ENCODE peak calls at places on chromosome 16, in four cellular contexts. T is uterus, G is thoracic aorta, Q is foreskin fibroblast. R is an unnamed sample.

GRCh38 chr16:9647981-9648701 is 534.1 kb downstream of the GRIN2A start:
- DNase-seq in T (no peak), G (no peak), Q (peak), R (peak)

GRCh38 chr16:56849690-56850680 is 15.0 kb upstream of the SLC12A3 start:
- DNase-seq in T (no peak), G (no peak), Q (no peak), R (no peak)

GRCh38 chr16:69619514-69619913 is 53.7 kb downstream of the NFAT5 start:
- DNase-seq in T (no peak), G (no peak), Q (no peak), R (no peak)

GRCh38 chr16:21205303-21205702 is 6.1 kb downstream of the ZP2 start:
- DNase-seq in T (no peak), G (no peak), Q (no peak), R (no peak)

GRCh38 chr16:9016824-9017223 is 53.1 kb upstream of the USP7 start:
- DNase-seq in T (no peak), G (no peak), Q (no peak), R (no peak)

GRCh38 chr16:67029249-67030096 is 524 bp downstream of the CBFB start:
- DNase-seq in T (peak), G (no peak), Q (peak), R (peak)

GRCh38 chr16:637081-638018 is 1.2 kb upstream of the METTL26 start:
- DNase-seq in T (peak), G (peak), Q (peak), R (peak)

GRCh38 chr16:55660776-55661175 is 5.0 kb downstream of the SLC6A2 start:
- DNase-seq in T (no peak), G (no peak), Q (no peak), R (no peak)

GRCh38 chr16:53714080-53715050 is 10.4 kb downstream of the FTO start:
- DNase-seq in T (peak), G (no peak), Q (peak), R (no peak)

GRCh38 chr16:55942821-55943220 is 67.6 kb upstream of the CES5A start:
- DNase-seq in T (no peak), G (no peak), Q (no peak), R (no peak)

GRCh38 chr16:79716645-79717323 is 116.2 kb upstream of the MAF start:
- DNase-seq in T (no peak), G (no peak), Q (no peak), R (no peak)

GRCh38 chr16:68070811-68071546 is 14.2 kb upstream of the NFATC3 start:
- DNase-seq in T (no peak), G (no peak), Q (no peak), R (no peak)

GRCh38 chr16:12661656-12662172 is 142.0 kb downstream of the CPPED1 start:
- DNase-seq in T (no peak), G (no peak), Q (peak), R (peak)

GRCh38 chr16:80518436-80518835 is 22.4 kb upstream of the DYNLRB2 start:
- DNase-seq in T (no peak), G (no peak), Q (peak), R (no peak)

GRCh38 chr16:89217388-89218191 is at the start of gene ZNF778:
- DNase-seq in T (peak), G (no peak), Q (peak), R (peak)

GRCh38 chr16:50688083-50688482 is 5.3 kb upstream of the NOD2 start:
- DNase-seq in T (no peak), G (no peak), Q (no peak), R (no peak)

GRCh38 chr16:86680137-86680536 is 101.8 kb downstream of the FOXL1 start:
- DNase-seq in T (no peak), G (no peak), Q (peak), R (no peak)

GRCh38 chr16:15464401-15465186 is 30.2 kb downstream of the BMERB1 start:
- DNase-seq in T (no peak), G (no peak), Q (no peak), R (no peak)

GRCh38 chr16:77585379-77585778 is 136.9 kb upstream of the NUDT7 start:
- DNase-seq in T (peak), G (no peak), Q (no peak), R (no peak)

GRCh38 chr16:81928975-81929374 is 82.3 kb downstream of the SDR42E1 start:
- DNase-seq in T (no peak), G (no peak), Q (no peak), R (no peak)

GRCh38 chr16:81931927-81932326 is 79.3 kb downstream of the SDR42E1 start:
- DNase-seq in T (no peak), G (no peak), Q (no peak), R (no peak)

GRCh38 chr16:81936209-81936608 is 75.1 kb downstream of the SDR42E1 start:
- DNase-seq in T (no peak), G (no peak), Q (no peak), R (no peak)

GRCh38 chr16:81929841-81930240 is 81.4 kb downstream of the SDR42E1 start:
- DNase-seq in T (no peak), G (no peak), Q (no peak), R (no peak)

GRCh38 chr16:81932668-81933067 is 78.6 kb downstream of the SDR42E1 start:
- DNase-seq in T (no peak), G (no peak), Q (no peak), R (no peak)
- TF ChIP-seq CTCF in T (no peak), G (no peak), Q (no peak), R (no peak)

DNA sequence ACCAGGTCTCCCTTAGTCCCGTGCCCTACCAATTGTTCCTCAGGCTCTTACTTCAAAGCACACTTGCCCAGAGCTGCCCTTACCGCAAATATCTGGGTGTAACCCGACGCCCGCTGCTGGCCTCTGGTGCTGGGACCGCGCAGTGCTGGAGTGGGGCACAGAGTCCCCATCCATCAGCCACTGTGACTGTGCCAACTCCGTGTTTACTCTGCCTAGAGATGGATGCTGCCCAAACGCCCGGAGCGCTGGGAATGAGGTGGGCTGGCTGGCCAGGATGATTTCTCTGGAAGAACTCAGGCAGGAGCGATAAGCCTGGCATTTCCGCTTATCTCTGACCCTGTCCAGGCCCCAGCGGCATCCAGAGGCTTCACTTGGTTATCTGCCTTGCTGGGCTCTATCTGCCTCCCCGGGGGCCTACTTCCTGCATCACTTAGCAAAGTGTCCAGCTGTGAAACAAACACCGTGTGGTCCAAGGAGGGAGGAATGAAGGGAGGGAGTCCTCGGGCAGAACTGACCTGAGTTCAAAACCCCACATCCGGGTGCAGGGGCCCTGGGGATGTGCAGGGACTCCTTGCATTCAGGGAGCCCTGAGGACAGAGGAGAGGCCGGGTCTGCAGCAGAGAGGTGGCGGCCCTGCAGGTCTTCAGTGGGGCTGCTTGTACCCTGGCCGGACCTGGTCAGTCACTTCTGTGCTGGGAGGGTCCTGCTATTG is 9.4 kb upstream of the MYLK3 start:
- DNase-seq in T (no peak), G (no peak), Q (no peak), R (no peak)
- H3K4me3 ChIP-seq in T (no peak), G (no peak), Q (no peak), R (no peak)

DNA sequence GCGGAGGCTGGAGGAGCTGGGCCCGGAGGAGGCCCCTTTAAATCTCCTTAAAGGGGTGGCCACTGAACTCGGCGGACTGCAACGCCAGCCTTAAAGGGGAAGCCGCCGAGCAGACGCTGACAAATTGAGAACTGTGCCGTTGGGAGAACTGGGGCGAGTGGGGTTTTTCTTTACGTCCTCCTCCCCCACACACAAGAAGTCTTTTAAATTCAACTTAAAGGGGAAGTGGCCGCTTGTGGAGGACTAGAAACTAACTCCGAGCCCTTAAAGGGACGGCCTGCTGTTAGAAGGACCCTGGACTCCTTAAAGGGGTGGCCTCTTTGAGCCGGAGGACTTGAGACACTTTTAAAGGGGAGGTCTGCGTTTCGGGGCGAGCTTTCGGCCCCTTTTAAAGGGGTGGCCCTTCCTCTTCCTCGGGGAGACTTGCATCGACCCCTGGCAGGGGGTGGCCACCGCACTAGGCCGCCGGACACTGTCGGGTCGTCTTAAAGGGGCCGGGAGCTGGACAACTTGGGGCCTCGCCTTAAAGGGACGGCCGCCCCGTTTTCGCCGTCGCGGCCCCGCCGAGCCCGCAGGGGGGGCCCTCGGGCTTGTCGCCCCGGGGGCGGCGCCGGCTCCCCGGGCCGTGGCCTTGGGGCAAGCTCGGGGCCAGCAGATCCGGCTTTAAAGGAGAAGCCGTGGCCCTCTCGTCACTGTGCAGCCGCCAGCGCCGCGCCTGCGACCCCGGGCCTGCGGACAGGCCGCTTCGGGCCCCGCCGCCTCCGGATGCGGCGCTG is 688 bp downstream of the FBRS start:
- DNase-seq in T (peak), G (peak), Q (peak), R (no peak)
- TF ChIP-seq CTCF in T (no peak), G (no peak), Q (no peak), R (no peak)

GRCh38 chr16:13921328-13921727 is 1.4 kb downstream of the ERCC4 start:
- DNase-seq in T (no peak), G (no peak), Q (no peak), R (no peak)

GRCh38 chr16:13915033-13915635 is 4.8 kb upstream of the ERCC4 start:
- DNase-seq in T (no peak), G (no peak), Q (no peak), R (no peak)

GRCh38 chr16:13919683-13920509 is at the start of gene ERCC4:
- DNase-seq in T (peak), G (peak), Q (peak), R (peak)

GRCh38 chr16:13920510-13920818 is 510 bp downstream of the ERCC4 start:
- DNase-seq in T (no peak), G (no peak), Q (no peak), R (no peak)

DNA sequence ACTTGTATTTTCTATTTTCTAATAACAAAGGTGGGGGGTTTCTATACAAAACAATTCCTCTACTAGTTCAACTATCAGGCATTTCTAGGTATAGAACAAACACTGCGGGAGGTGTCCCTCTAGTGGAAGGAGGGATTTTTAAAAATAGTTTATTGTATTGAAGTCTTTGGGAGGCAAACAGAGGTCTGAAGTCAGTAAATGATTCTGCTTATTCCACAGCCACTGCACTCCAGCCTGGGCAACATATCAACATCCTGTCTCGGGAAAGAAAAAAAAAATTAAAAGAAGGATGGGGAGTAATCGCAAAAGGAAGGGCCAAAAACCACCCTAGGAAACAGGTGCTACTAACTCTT is 648 bp upstream of the ERCC4 start:
- DNase-seq in T (no peak), G (no peak), Q (peak), R (peak)
- H3K4me3 ChIP-seq in T (peak), G (peak), Q (peak), R (peak)

DNA sequence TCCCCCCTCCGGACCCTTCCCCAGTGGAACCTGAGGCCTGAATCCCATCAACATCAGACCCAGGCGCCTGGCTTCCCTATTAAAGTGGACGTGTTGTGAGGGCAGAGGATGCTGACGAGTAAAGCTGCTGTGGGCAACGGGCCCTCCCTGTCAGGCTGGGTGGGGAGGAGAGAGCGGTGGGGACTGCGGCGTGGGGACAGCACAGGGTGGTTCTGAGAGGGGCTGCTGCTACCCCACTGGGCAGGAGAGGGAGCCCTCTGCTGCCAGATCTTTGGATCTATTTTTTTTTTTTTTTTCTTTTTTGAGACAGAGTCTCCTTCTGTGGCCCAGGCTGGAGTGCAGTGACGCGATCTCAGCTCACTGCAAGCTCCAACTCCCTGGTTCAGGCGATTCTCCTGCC is 5.9 kb downstream of the CA5A start:
- DNase-seq in T (no peak), G (no peak), Q (peak), R (no peak)
- TF ChIP-seq CTCF in T (no peak), G (no peak), Q (peak), R (peak)

DNA sequence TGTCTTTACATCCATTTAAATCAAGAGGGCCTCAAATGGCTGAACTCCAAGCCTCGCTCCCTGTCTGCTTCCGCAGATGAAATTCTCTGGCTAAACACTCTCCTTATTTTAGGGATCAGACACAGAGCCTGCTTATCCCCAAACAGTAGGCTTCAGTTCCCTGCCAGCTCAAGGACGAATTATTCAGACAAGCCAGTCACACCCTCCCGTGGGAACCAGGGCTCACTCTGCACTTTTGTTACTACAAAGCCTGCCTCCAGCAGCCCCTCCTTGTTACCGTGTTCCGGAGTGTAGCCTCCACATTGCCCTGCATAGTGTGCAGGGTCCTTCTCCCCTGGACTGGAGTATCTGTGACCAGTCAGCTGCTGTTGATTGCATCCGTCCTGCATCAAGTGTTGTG is 46.6 kb upstream of the LCMT1 start:
- DNase-seq in T (no peak), G (no peak), Q (no peak), R (no peak)
- H3K4me3 ChIP-seq in T (no peak), G (no peak), Q (no peak), R (no peak)

GRCh38 chr16:27189335-27189972 is 13.9 kb upstream of the KDM8 start:
- DNase-seq in T (no peak), G (no peak), Q (no peak), R (peak)
- TF ChIP-seq CTCF in T (no peak), G (no peak), Q (no peak), R (no peak)

DNA sequence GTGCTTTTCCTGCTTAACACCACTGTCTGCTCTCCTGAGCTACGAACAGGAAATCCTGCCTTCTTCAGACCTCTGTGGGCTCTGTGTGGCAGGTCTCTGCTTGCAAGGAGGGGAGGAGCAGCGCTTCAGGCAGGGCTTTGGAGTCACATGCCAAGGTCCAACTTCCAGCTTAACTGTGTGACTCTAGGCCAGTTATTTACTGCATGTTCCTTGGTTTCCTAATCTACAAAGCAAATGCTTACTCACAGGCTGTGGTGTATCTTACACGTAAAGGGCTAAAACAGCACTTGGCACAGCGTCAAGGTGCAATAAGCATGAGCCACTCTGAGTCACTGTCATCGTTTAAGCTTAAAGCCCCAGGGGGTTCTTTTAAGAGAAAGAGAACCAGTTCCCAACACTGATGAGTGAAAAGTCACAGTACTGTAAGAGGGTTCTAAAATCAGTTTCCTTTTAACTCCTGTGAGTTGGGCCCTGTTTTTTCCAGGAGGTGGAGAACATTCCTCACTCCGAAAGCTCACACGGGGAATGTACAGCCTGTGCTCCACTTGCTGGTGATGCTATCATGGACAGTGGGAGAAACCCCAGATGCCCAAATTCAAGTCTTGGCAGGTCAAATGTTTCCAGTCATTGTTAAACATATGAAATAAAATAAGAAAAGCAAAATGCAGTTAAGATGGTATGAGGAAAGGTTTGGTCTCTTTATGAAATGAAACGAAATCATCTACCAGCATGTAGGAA is 54.1 kb upstream of the BCAR1 start:
- DNase-seq in T (peak), G (peak), Q (peak), R (peak)
- H3K4me3 ChIP-seq in T (no peak), G (peak), Q (no peak), R (no peak)

R was measured in WERI-Rb-1.